ENCODE peak calls at places on chromosomes 1 and 21, in four cellular contexts. Y is HepG2, Q is K562, S is HCT116. Z is an unnamed sample.

GRCh38 chr1:94552071-94552586 is 10.6 kb upstream of the F3 start:
- DNase-seq in Q (no peak), S (no peak), Y (peak; percentile 73), Z (no peak)

GRCh38 chr1:226681652-226682493 is 57.2 kb downstream of the ITPKB start:
- DNase-seq in Y (no peak), Q (no peak), S (no peak), Z (no peak)

GRCh38 chr1:10694274-10694632 is 102.2 kb downstream of the CASZ1 start:
- DNase-seq in S (no peak), Q (no peak), Y (no peak), Z (no peak)

GRCh38 chr1:63157085-63157484 is 165.3 kb upstream of the FOXD3 start:
- DNase-seq in S (no peak), Y (no peak), Q (no peak), Z (no peak)

GRCh38 chr21:19981938-19982337 is 1016.3 kb upstream of the NCAM2 start:
- DNase-seq in Y (no peak), S (no peak), Q (no peak), Z (no peak)

GRCh38 chr1:171107257-171107940 is 16.7 kb downstream of the FMO3 start:
- DNase-seq in S (no peak), Q (no peak), Y (no peak), Z (no peak)

GRCh38 chr1:9361630-9362256 is 69.0 kb downstream of the SPSB1 start:
- DNase-seq in Q (no peak), Y (no peak), S (no peak), Z (no peak)

GRCh38 chr1:12040457-12041051 is 21.3 kb downstream of the MIIP start:
- DNase-seq in S (no peak), Y (no peak), Q (peak; percentile 73), Z (no peak)

GRCh38 chr1:156448134-156448967 is 52.2 kb downstream of the MEF2D start:
- DNase-seq in S (no peak), Q (no peak), Y (no peak), Z (no peak)

GRCh38 chr1:221517961-221518360 is 223.9 kb downstream of the DUSP10 start:
- DNase-seq in S (no peak), Y (no peak), Q (no peak), Z (no peak)

GRCh38 chr1:157194739-157195520 is 56.7 kb upstream of the ETV3 start:
- DNase-seq in S (no peak), Q (no peak), Y (no peak), Z (no peak)

GRCh38 chr1:192445849-192446489 is 129.2 kb downstream of the RGS21 start:
- DNase-seq in Y (peak; percentile 7), S (peak; percentile 15), Q (peak; percentile 71), Z (peak; percentile 22)

GRCh38 chr1:43706598-43707190 is 642 bp upstream of the ST3GAL3 start:
- DNase-seq in Y (peak; percentile 20), Q (peak; percentile 50), S (no peak), Z (no peak)

GRCh38 chr21:31862078-31862477 is 10.7 kb upstream of the HUNK start:
- DNase-seq in Q (no peak), Y (no peak), S (no peak), Z (no peak)

GRCh38 chr21:31860851-31861250 is 12.0 kb upstream of the HUNK start:
- DNase-seq in S (no peak), Y (no peak), Q (no peak), Z (no peak)

GRCh38 chr21:31870472-31870871 is 2.3 kb upstream of the HUNK start:
- DNase-seq in Q (no peak), Y (no peak), S (no peak), Z (no peak)

GRCh38 chr21:31865429-31865970 is 7.3 kb upstream of the HUNK start:
- DNase-seq in Q (no peak), S (no peak), Y (no peak), Z (no peak)

GRCh38 chr21:31866077-31866511 is 6.7 kb upstream of the HUNK start:
- DNase-seq in Y (peak; percentile 65), Q (peak; percentile 81), S (peak; percentile 79), Z (peak; percentile 8)
- TF ChIP-seq CTCF in Y (peak; percentile 90), Q (peak; percentile 82), S (peak; percentile 76), Z (peak; percentile 87)

GRCh38 chr21:42653492-42654061 is at the start of gene PDE9A:
- DNase-seq in Y (no peak), S (no peak), Q (no peak), Z (no peak)

GRCh38 chr21:42654179-42654912 is 925 bp downstream of the PDE9A start:
- DNase-seq in Y (peak; percentile 30), S (no peak), Q (no peak), Z (no peak)

GRCh38 chr21:42651515-42652401 is 1.7 kb upstream of the PDE9A start:
- DNase-seq in Y (no peak), Q (no peak), S (no peak), Z (no peak)

GRCh38 chr21:42650441-42651421 is 2.7 kb upstream of the PDE9A start:
- DNase-seq in Q (no peak), Y (no peak), S (no peak), Z (no peak)

GRCh38 chr21:42652527-42653491 is 612 bp upstream of the PDE9A start:
- DNase-seq in Q (no peak), S (no peak), Y (peak; percentile 58), Z (no peak)
- TF ChIP-seq TCF7L2 in Q (no peak), S (no peak), Y (no peak), Z (no peak)

GRCh38 chr1:248589334-248589733 is 8.2 kb downstream of the OR2T10 start:
- DNase-seq in Y (no peak), S (no peak), Q (no peak), Z (no peak)

GRCh38 chr1:248590055-248590454 is 7.4 kb downstream of the OR2T10 start:
- DNase-seq in Q (peak; percentile 1), S (no peak), Y (no peak), Z (no peak)

GRCh38 chr1:248593226-248593625 is 4.3 kb downstream of the OR2T10 start:
- DNase-seq in Q (no peak), S (no peak), Y (no peak), Z (no peak)

GRCh38 chr1:248596615-248597014 is 885 bp downstream of the OR2T10 start:
- DNase-seq in Q (peak; percentile 14), Y (no peak), S (no peak), Z (no peak)

GRCh38 chr1:248592655-248593054 is 4.8 kb downstream of the OR2T10 start:
- DNase-seq in Y (no peak), S (no peak), Q (no peak), Z (no peak)
- H3K9me3 ChIP-seq in Y (no peaks in the 10 kb centered on the region), S (no peaks in the 10 kb centered on the region), Q (no peaks in the 10 kb centered on the region), Z (peaks cover 2% of the 10 kb centered on the region)

DNA sequence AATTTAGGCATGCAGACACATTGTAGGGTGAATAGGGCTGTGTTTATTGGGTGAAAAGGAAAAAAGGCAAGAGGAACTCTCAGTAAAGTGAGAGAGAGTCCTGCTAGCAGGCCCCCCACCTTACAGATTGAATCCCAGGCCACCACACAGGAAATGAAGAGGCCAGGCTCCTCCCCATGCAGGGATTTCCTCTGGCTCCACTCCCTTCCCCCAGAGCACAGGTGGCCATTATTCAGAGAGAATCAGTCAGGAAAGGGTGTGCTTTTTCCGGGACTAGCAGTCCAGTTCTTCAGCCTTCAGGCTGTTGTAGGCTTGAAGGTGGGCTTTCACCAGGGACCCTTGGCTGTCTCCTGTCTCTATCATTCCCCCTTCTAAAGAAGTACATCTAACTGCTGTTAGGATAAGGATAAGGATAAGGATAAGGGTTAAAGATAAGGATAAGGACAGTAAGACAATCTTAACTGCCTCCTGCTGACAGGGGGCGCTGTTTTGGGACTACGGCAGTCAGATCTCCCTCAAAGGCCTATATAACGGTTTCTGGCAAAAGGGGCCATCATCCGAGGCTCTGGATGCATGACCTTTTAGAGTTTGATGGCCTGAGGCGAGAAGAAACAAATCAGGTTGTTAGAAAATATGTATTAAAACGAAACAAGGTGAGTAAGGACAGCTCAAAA is 26.3 kb downstream of the ZNF648 start:
- DNase-seq in Q (peak; percentile 26), S (no peak), Y (no peak), Z (no peak)
- TF ChIP-seq CTCF in Q (peak; percentile 35), S (no peak), Y (peak; percentile 23), Z (peak; percentile 18)

DNA sequence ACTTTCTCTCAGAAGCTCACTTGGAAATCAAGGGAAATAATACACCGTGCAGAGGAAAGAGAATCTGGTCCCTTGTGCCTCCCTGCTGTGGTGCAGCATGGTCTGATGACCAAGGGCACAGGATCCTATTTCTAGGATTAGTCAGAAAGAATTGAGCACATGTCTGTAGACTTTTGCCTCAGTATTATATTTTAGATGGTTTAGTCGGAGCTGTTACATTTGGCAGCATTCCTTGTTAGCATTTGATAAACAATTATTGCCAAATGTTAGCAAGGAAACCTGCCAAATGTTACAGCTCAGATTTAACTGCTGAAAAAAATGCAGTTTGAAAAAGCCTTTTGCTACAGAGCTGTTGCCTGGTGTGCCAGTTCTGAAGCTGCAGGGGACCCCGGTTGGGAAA is 183.5 kb upstream of the DPYD start:
- DNase-seq in Y (no peak), Q (no peak), S (no peak), Z (no peak)
- TF ChIP-seq TCF7L2 in Y (no peak), Q (no peak), S (no peak), Z (no peak)

GRCh38 chr21:39972471-39972870 is 105.2 kb downstream of the PCP4 start:
- DNase-seq in Q (no peak), Y (no peak), S (no peak), Z (no peak)

GRCh38 chr21:39969691-39970364 is 102.6 kb downstream of the PCP4 start:
- DNase-seq in S (no peak), Q (no peak), Y (no peak), Z (no peak)

GRCh38 chr21:39971961-39972360 is 104.7 kb downstream of the PCP4 start:
- DNase-seq in Q (no peak), Y (peak; percentile 0), S (no peak), Z (no peak)

GRCh38 chr21:39976805-39977204 is 109.6 kb downstream of the PCP4 start:
- DNase-seq in S (no peak), Y (no peak), Q (no peak), Z (no peak)

DNA sequence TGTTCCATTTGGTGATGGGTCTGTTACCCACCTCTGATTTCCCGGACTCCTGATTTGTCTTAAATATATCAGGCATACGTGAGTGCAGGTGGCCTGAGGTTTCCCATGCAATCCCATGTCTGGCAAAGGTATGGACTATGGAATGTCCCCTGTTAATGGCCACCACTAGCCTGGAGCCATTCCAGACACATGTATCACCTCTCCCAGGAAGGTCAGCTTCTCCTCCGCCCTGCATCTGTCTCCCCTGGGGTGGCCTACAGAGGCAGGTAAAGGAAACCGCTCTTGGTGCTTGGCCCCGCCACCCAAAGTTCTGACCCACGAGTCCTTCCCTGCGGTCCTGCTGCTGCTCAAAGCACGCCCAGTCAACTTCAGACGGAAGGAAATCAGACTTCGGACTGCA is 105.7 kb downstream of the PCP4 start:
- DNase-seq in Y (no peak), Q (no peak), S (no peak), Z (no peak)
- H3K9me3 ChIP-seq in Y (peaks cover 92% of the 10 kb centered on the region), Q (no peaks in the 10 kb centered on the region), S (no peaks in the 10 kb centered on the region), Z (no peaks in the 10 kb centered on the region)

GRCh38 chr1:150486966-150487762 is at the start of gene TARS2:
- DNase-seq in Y (peak; percentile 97), S (peak; percentile 98), Q (peak; percentile 98), Z (peak; percentile 96)
- TF ChIP-seq CTCF in Y (peak; percentile 31), S (no peak), Q (no peak), Z (no peak)

GRCh38 chr1:66489146-66489545 is 44.8 kb upstream of the SGIP1 start:
- DNase-seq in Q (no peak), S (no peak), Y (no peak), Z (no peak)
- TF ChIP-seq TCF7L2 in Q (no peak), S (no peak), Y (no peak), Z (no peak)

DNA sequence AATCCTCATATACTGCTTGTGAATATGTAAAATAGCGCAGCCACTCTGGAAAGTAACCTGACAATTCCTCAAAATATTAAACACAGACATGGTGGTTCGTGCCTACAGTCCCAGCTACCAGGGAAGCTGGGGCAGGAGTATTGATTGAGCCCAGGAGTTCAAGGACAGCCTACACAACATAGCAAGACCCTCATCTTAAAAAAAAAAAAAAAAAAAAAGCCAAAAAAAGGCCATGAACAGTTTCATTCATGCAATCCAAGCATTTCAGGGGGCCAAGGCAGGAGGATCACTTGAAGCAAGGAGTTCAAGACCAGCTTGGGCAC is 4.6 kb downstream of the USP48 start:
- DNase-seq in Y (peak; percentile 33), S (no peak), Q (no peak), Z (no peak)
- H3K9me3 ChIP-seq in Y (no peaks in the 10 kb centered on the region), S (no peaks in the 10 kb centered on the region), Q (no peaks in the 10 kb centered on the region), Z (no peaks in the 10 kb centered on the region)

Z was measured in Panc1.